ENCODE peak calls at places on chromosomes 7 and 10, in six cellular contexts. T is A549, C is GM12865, I is spleen, D is cardiac fibroblast, Y is neural progenitor cell. B is an unnamed sample.

GRCh38 chr10:110083884-110084283 is 76.1 kb downstream of the ADD3 start:
- DNase-seq in T (no peak), C (no peak), I (no peak), D (peak; percentile 56), Y (no peak), B (no peak)

GRCh38 chr10:118633801-118634200 is 38.4 kb upstream of the PRLHR start:
- DNase-seq in T (no peak), C (no peak), I (no peak), D (no peak), Y (no peak), B (no peak)

GRCh38 chr10:98610301-98610700 is 163.6 kb upstream of the HPS1 start:
- DNase-seq in T (no peak), C (no peak), I (no peak), D (no peak), Y (no peak), B (no peak)

GRCh38 chr7:91168766-91169518 is 95.3 kb upstream of the FZD1 start:
- DNase-seq in T (no peak), C (no peak), I (no peak), D (no peak), Y (peak; percentile 11), B (no peak)

GRCh38 chr10:33335550-33335799 is 1.0 kb upstream of the NRP1 start:
- DNase-seq in T (peak; percentile 58), C (no peak), I (no peak), D (peak; percentile 50), Y (no peak), B (no peak)

GRCh38 chr7:75870557-75870956 is 8.3 kb upstream of the RHBDD2 start:
- DNase-seq in T (no peak), C (no peak), I (no peak), D (no peak), Y (no peak), B (no peak)

GRCh38 chr7:101913876-101914275 is 96.5 kb downstream of the CUX1 start:
- DNase-seq in T (no peak), C (no peak), I (no peak), D (peak; percentile 82), Y (no peak), B (no peak)

GRCh38 chr7:87506243-87507180 is 31.0 kb upstream of the ABCB4 start:
- DNase-seq in T (no peak), C (peak; percentile 40), I (no peak), D (peak; percentile 19), Y (no peak), B (no peak)

GRCh38 chr10:43202657-43203490 is 64.0 kb downstream of the RASGEF1A start:
- DNase-seq in T (no peak), C (peak; percentile 33), I (peak; percentile 91), D (no peak), Y (peak; percentile 74), B (no peak)

GRCh38 chr7:29146082-29146706 is at the start of gene CPVL:
- DNase-seq in T (no peak), C (no peak), I (peak; percentile 84), D (peak; percentile 8), Y (peak; percentile 64), B (no peak)

GRCh38 chr10:119687192-119688032 is 36.2 kb downstream of the BAG3 start:
- DNase-seq in T (no peak), C (no peak), I (no peak), D (peak; percentile 64), Y (peak; percentile 81), B (no peak)

GRCh38 chr7:25288536-25289283 is 60.4 kb upstream of the NPVF start:
- DNase-seq in T (no peak), C (no peak), I (no peak), D (peak; percentile 24), Y (no peak), B (no peak)

GRCh38 chr7:12518920-12519681 is 51.4 kb upstream of the SCIN start:
- DNase-seq in T (peak; percentile 20), C (peak; percentile 48), I (no peak), D (peak; percentile 4), Y (peak; percentile 54), B (no peak)

GRCh38 chr7:117110480-117111315 is 157.4 kb downstream of the ST7 start:
- DNase-seq in T (no peak), C (peak; percentile 75), I (no peak), D (no peak), Y (no peak), B (no peak)

GRCh38 chr7:108045154-108045553 is 42.2 kb upstream of the LAMB1 start:
- DNase-seq in T (no peak), C (no peak), I (no peak), D (peak; percentile 84), Y (no peak), B (no peak)

GRCh38 chr7:4840097-4840501 is 21.7 kb downstream of the PAPOLB start:
- DNase-seq in T (no peak), C (no peak), I (peak; percentile 59), D (no peak), Y (no peak), B (no peak)

GRCh38 chr7:18206331-18206730 is 178.7 kb upstream of the PRPS1L1 start:
- DNase-seq in T (no peak), C (no peak), I (no peak), D (no peak), Y (no peak), B (no peak)

GRCh38 chr7:3585826-3586225 is 284.8 kb downstream of the SDK1 start:
- DNase-seq in T (no peak), C (no peak), I (no peak), D (no peak), Y (peak; percentile 23), B (no peak)

GRCh38 chr10:94172332-94172731 is 178.6 kb downstream of the PLCE1 start:
- DNase-seq in T (no peak), C (no peak), I (no peak), D (no peak), Y (no peak), B (no peak)

GRCh38 chr10:44314802-44315460 is 70.0 kb downstream of the CXCL12 start:
- DNase-seq in T (no peak), C (no peak), I (no peak), D (no peak), Y (no peak), B (no peak)

GRCh38 chr7:111647881-111648280 is 85.6 kb upstream of the IMMP2L start:
- DNase-seq in T (no peak), C (no peak), I (no peak), D (no peak), Y (no peak), B (no peak)

GRCh38 chr10:132277311-132277741 is 30.4 kb downstream of the STK32C start:
- DNase-seq in T (no peak), C (no peak), I (no peak), D (no peak), Y (no peak), B (no peak)

GRCh38 chr10:71741029-71741428 is 21.5 kb upstream of the C10orf105 start:
- DNase-seq in T (no peak), C (no peak), I (no peak), D (no peak), Y (no peak), B (no peak)

GRCh38 chr10:7887417-7887816 is 69.1 kb downstream of the TAF3 start:
- DNase-seq in T (no peak), C (no peak), I (no peak), D (peak; percentile 64), Y (no peak), B (no peak)

GRCh38 chr10:71708301-71708703 is 11.3 kb downstream of the C10orf105 start:
- DNase-seq in T (peak; percentile 41), C (peak; percentile 53), I (peak; percentile 93), D (peak; percentile 48), Y (peak; percentile 85), B (no peak)

GRCh38 chr10:104299031-104299904 is 30.3 kb downstream of the GSTO2 start:
- DNase-seq in T (no peak), C (no peak), I (no peak), D (peak; percentile 94), Y (no peak), B (peak; percentile 13)

GRCh38 chr10:3748484-3748883 is 36.5 kb downstream of the KLF6 start:
- DNase-seq in T (no peak), C (no peak), I (no peak), D (peak; percentile 18), Y (no peak), B (no peak)

GRCh38 chr7:137209151-137209822 is 134.2 kb downstream of the PTN start:
- DNase-seq in T (no peak), C (no peak), I (no peak), D (peak; percentile 5), Y (no peak), B (no peak)

GRCh38 chr7:3399858-3400257 is 98.8 kb downstream of the SDK1 start:
- DNase-seq in T (peak; percentile 7), C (peak; percentile 22), I (no peak), D (no peak), Y (peak; percentile 85), B (no peak)

GRCh38 chr7:108809356-108809755 is 239.7 kb downstream of the DNAJB9 start:
- DNase-seq in T (no peak), C (no peak), I (no peak), D (no peak), Y (no peak), B (no peak)

GRCh38 chr10:11823122-11823988 is at the start of gene PROSER2:
- DNase-seq in T (peak; percentile 67), C (peak; percentile 66), I (peak; percentile 79), D (peak; percentile 64), Y (peak; percentile 73), B (no peak)

GRCh38 chr10:86658751-86659150 is 4.4 kb downstream of the OPN4 start:
- DNase-seq in T (no peak), C (no peak), I (peak; percentile 65), D (no peak), Y (no peak), B (no peak)

GRCh38 chr10:126017961-126018560 is 121.7 kb downstream of the FANK1 start:
- DNase-seq in T (no peak), C (no peak), I (no peak), D (peak; percentile 71), Y (no peak), B (peak; percentile 16)

GRCh38 chr10:34723746-34724145 is 91.3 kb downstream of the PARD3 start:
- DNase-seq in T (no peak), C (peak; percentile 30), I (no peak), D (peak; percentile 85), Y (peak; percentile 37), B (peak; percentile 48)
- TF ChIP-seq CTCF in T (peak; percentile 60), C (peak; percentile 13), I (peak; percentile 42), D (peak; percentile 55), Y (peak; percentile 43), B (peak; percentile 68)

GRCh38 chr7:67021260-67021659 is 24.6 kb downstream of the TYW1 start:
- DNase-seq in T (no peak), C (no peak), I (no peak), D (no peak), Y (no peak), B (no peak)
- H3K4me3 ChIP-seq in T (no peak overlapping the region), C (no peak overlapping the region), I (no peak overlapping the region), D (no peak overlapping the region), Y (no peak overlapping the region), B (no peak overlapping the region)

DNA sequence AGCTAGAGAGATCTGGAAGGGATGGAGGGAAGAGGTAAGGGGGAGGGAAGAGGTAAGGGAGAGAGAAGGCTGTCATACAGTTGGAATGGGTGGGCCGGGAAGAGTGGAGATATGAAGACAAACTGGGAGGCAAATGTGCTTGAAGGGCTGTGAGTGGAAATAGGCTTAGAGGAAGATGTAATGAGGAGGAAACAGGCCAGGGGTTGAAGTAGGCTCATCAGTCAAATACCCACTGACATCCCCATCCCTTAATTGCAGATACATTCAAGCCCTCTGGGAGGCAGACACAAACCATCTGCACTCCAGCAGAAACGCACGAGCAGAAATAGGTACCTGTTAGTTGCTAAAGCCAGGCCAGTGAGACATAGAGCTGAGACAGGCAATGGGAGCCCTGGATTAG is 2.1 kb downstream of the SYNPO2L start:
- DNase-seq in T (peak; percentile 40), C (peak; percentile 63), I (no peak), D (peak; percentile 58), Y (peak; percentile 29), B (no peak)
- TF ChIP-seq CTCF in T (peak; percentile 26), C (peak; percentile 23), I (no peak), D (no peak), Y (peak; percentile 28), B (peak; percentile 4)

GRCh38 chr7:20785211-20786048 is 1.3 kb downstream of the SP8 start:
- DNase-seq in T (no peak), C (no peak), I (no peak), D (no peak), Y (peak; percentile 71), B (no peak)
- H3K4me3 ChIP-seq in T (peak overlapping the region; percentile 43), C (no peak overlapping the region), I (no peak overlapping the region), D (peak overlapping the region; percentile 17), Y (peak overlapping the region; percentile 94), B (peak overlapping the region; percentile 21)

B was measured in AG09309.